ENCODE peak calls at places on chromosomes 5 and 9, in seven cellular contexts. X is kidney; P is memory B cell; L is HFFc6; J is stimulated activated CD8-positive, alpha-beta memory T cell treated with anti-CD3 and anti-CD28 coated beads, Interleukin-7, amount 100 ng/mL, for 24 hours; B is heart right ventricle; M is T-cell. A is an unnamed sample.
A peak's percentile ranks its signal among the peaks of the same experiment; 100 is the strongest.

GRCh38 chr9:78296208-78296892 is 575 bp upstream of the PSAT1 start:
- DNase-seq in X (no peak), M (no peak), P (no peak), B (peak; percentile 42), L (peak; percentile 25), J (no peak), A (no peak)

GRCh38 chr5:134545070-134545868 is 19.8 kb downstream of the JADE2 start:
- DNase-seq in J (no peak), M (peak; percentile 11), X (peak; percentile 90), L (no peak), P (peak; percentile 40), B (peak; percentile 71), A (no peak)

GRCh38 chr5:157900644-157901043 is 41.7 kb upstream of the CLINT1 start:
- DNase-seq in J (no peak), L (no peak), M (no peak), X (no peak), B (no peak), P (no peak), A (no peak)

GRCh38 chr5:117295941-117296340 is 721.3 kb upstream of the SEMA6A start:
- DNase-seq in M (no peak), P (no peak), J (no peak), B (no peak), L (no peak), X (no peak), A (peak; percentile 2)

GRCh38 chr5:10124287-10124686 is 125.4 kb downstream of the ATPSCKMT start:
- DNase-seq in X (no peak), B (peak; percentile 34), L (no peak), P (no peak), J (no peak), M (no peak), A (peak; percentile 35)

GRCh38 chr5:80877592-80877991 is 82.6 kb upstream of the RASGRF2 start:
- DNase-seq in X (no peak), P (no peak), B (no peak), L (no peak), M (no peak), J (no peak), A (no peak)

GRCh38 chr5:44665101-44665701 is 143.5 kb upstream of the MRPS30 start:
- DNase-seq in J (no peak), L (no peak), B (no peak), P (no peak), X (no peak), M (no peak), A (peak; percentile 41)

GRCh38 chr5:172926796-172927195 is 32.4 kb upstream of the RPL26L1 start:
- DNase-seq in J (no peak), B (no peak), X (no peak), P (no peak), L (no peak), M (no peak), A (no peak)

GRCh38 chr9:124328285-124328684 is 70.5 kb downstream of the NEK6 start:
- DNase-seq in L (no peak), J (no peak), P (no peak), X (no peak), B (no peak), M (no peak), A (no peak)

GRCh38 chr5:1277781-1278180 is 17.1 kb downstream of the TERT start:
- DNase-seq in M (no peak), L (no peak), P (no peak), B (no peak), X (peak; percentile 62), J (no peak), A (no peak)

GRCh38 chr9:96417610-96418073 is 528 bp downstream of the ZNF367 start:
- DNase-seq in P (peak; percentile 69), J (no peak), X (peak; percentile 88), B (peak; percentile 33), L (no peak), M (no peak), A (no peak)